ENCODE peak calls at places on chromosomes 6 and 20, in four cellular contexts. T is aorta, Q is upper lobe of right lung, A is Peyer's patch. X is an unnamed sample. For H3K27me3, the result is how much of the 10 kb centered on the place peaks cover.

GRCh38 chr6:51199733-51200132 is 381.1 kb downstream of the TFAP2B start:
- DNase-seq in T (no peak), Q (no peak), A (no peak), X (no peak)

GRCh38 chr20:52914870-52915269 is 57.3 kb upstream of the TSHZ2 start:
- DNase-seq in T (no peak), Q (no peak), A (no peak), X (no peak)

GRCh38 chr6:130622142-130622541 is 205.1 kb upstream of the SMLR1 start:
- DNase-seq in T (no peak), Q (no peak), A (no peak), X (no peak)

GRCh38 chr20:53227523-53227922 is 255.4 kb downstream of the TSHZ2 start:
- DNase-seq in T (no peak), Q (no peak), A (no peak), X (no peak)

GRCh38 chr6:121726596-121726995 is 291.1 kb downstream of the GJA1 start:
- DNase-seq in T (no peak), Q (no peak), A (no peak), X (no peak)

GRCh38 chr6:41051873-41052272 is 1.1 kb upstream of the APOBEC2 start:
- DNase-seq in T (no peak), Q (no peak), A (no peak), X (no peak)

GRCh38 chr20:52457826-52458225 is 266.2 kb upstream of the ZFP64 start:
- DNase-seq in T (no peak), Q (no peak), A (no peak), X (no peak)

GRCh38 chr6:13395272-13396237 is 67.2 kb upstream of the TBC1D7 start:
- DNase-seq in T (peak), Q (no peak), A (peak), X (no peak)

GRCh38 chr20:36754656-36755222 is 8.8 kb upstream of the NDRG3 start:
- DNase-seq in T (no peak), Q (no peak), A (peak), X (no peak)

GRCh38 chr6:5471637-5472430 is 210.5 kb downstream of the FARS2 start:
- DNase-seq in T (no peak), Q (no peak), A (no peak), X (no peak)

GRCh38 chr6:10957414-10957886 is 70.6 kb downstream of the SYCP2L start:
- DNase-seq in T (no peak), Q (no peak), A (no peak), X (no peak)

GRCh38 chr6:84848960-84849359 is 84.6 kb upstream of the TBX18 start:
- DNase-seq in T (no peak), Q (no peak), A (no peak), X (no peak)

GRCh38 chr20:55200317-55200716 is 724.9 kb downstream of the DOK5 start:
- DNase-seq in T (no peak), Q (no peak), A (no peak), X (no peak)

GRCh38 chr6:161273356-161273751 is 507 bp downstream of the AGPAT4 start:
- DNase-seq in T (peak), Q (no peak), A (no peak), X (peak)

GRCh38 chr20:41174782-41175181 is 37.4 kb downstream of the PLCG1 start:
- DNase-seq in T (peak), Q (no peak), A (peak), X (no peak)

GRCh38 chr6:143673638-143674037 is 4.1 kb upstream of the PHACTR2 start:
- DNase-seq in T (no peak), Q (no peak), A (no peak), X (no peak)

GRCh38 chr6:139531148-139531547 is 156.7 kb upstream of the CITED2 start:
- DNase-seq in T (no peak), Q (no peak), A (peak), X (no peak)

GRCh38 chr20:32804817-32805216 is 14.9 kb upstream of the MAPRE1 start:
- DNase-seq in T (peak), Q (no peak), A (no peak), X (no peak)

GRCh38 chr6:109165392-109165964 is 70.2 kb downstream of the CEP57L1 start:
- DNase-seq in T (no peak), Q (no peak), A (no peak), X (no peak)

GRCh38 chr6:32969685-32970412 is 1.5 kb downstream of the BRD2 start:
- DNase-seq in T (peak), Q (peak), A (peak), X (peak)

GRCh38 chr6:170189236-170189635 is 101.6 kb downstream of the DLL1 start:
- DNase-seq in T (no peak), Q (no peak), A (no peak), X (no peak)

GRCh38 chr20:49385471-49385870 is 97.0 kb downstream of the KCNB1 start:
- DNase-seq in T (no peak), Q (no peak), A (no peak), X (no peak)

DNA sequence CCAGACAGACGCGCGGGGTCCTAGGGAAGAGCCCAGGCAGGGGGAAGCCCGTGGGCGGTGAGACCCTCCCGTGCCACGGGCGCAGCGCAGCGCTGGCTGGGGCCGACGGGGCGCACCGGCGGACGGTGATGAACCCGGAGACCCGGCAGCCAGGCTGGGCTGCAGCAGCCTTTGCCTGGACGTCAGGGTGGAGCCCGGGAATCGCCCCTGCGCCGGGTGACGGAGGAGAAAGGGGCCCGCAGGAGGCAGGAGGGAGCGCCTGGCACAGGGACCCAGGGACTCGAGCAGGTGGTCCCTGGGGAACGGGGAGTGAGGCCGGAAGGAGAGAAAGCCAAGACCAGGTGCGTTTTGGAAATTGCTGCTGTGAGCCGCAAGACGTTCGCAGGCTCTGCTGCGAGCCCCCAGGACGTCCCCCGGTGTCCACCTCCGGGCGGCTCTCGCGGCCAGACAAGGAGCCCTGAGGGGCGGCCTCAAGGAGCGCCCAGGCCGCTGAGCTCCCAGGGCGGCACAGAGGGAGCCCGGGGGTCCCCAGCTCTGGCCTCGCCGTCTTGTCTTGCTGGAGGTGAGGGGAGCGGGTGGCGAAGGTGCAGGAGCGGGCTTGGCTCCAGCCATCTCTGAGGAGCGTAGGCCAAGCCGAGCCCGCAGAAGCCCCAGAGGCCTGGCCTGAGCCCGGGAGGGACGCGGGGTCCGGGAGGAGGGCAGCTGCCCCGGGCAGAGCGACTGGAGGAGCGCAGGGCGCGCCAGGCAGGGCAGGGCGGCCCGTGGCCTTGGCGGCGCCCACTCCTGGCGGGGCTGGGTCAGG is 191.2 kb upstream of the PDE10A start:
- DNase-seq in T (no peak), Q (no peak), A (no peak), X (no peak)
- H3K4me3 ChIP-seq in T (no peak), Q (no peak), A (no peak), X (no peak)

GRCh38 chr20:726160-726559 is 42.1 kb downstream of the SLC52A3 start:
- DNase-seq in T (no peak), Q (peak), A (no peak), X (no peak)

GRCh38 chr20:725491-725890 is 42.8 kb downstream of the SLC52A3 start:
- DNase-seq in T (peak), Q (peak), A (no peak), X (no peak)

GRCh38 chr20:721876-722275 is 46.3 kb upstream of the SCRT2 start:
- DNase-seq in T (peak), Q (peak), A (no peak), X (no peak)

GRCh38 chr20:722822-723644 is 45.3 kb downstream of the SLC52A3 start:
- DNase-seq in T (peak), Q (peak), A (no peak), X (no peak)

GRCh38 chr20:723756-724155 is 44.5 kb downstream of the SLC52A3 start:
- DNase-seq in T (peak), Q (peak), A (no peak), X (no peak)
- H3K27me3 ChIP-seq in T (under half), Q (half or more), A (under half), X (under half)

GRCh38 chr6:141326426-141326825 is 806.3 kb upstream of the GJE1 start:
- DNase-seq in T (no peak), Q (no peak), A (no peak), X (no peak)

GRCh38 chr6:141321486-141322347 is 811.0 kb upstream of the GJE1 start:
- DNase-seq in T (no peak), Q (no peak), A (no peak), X (no peak)

GRCh38 chr6:141326925-141327324 is 805.8 kb upstream of the GJE1 start:
- DNase-seq in T (no peak), Q (no peak), A (no peak), X (no peak)
- H3K4me3 ChIP-seq in T (peak), Q (no peak), A (peak), X (no peak)

GRCh38 chr6:105988321-105988720 is 97.8 kb upstream of the PRDM1 start:
- DNase-seq in T (no peak), Q (no peak), A (no peak), X (no peak)
- H3K27me3 ChIP-seq in T (under half), Q (half or more), A (under half), X (under half)

DNA sequence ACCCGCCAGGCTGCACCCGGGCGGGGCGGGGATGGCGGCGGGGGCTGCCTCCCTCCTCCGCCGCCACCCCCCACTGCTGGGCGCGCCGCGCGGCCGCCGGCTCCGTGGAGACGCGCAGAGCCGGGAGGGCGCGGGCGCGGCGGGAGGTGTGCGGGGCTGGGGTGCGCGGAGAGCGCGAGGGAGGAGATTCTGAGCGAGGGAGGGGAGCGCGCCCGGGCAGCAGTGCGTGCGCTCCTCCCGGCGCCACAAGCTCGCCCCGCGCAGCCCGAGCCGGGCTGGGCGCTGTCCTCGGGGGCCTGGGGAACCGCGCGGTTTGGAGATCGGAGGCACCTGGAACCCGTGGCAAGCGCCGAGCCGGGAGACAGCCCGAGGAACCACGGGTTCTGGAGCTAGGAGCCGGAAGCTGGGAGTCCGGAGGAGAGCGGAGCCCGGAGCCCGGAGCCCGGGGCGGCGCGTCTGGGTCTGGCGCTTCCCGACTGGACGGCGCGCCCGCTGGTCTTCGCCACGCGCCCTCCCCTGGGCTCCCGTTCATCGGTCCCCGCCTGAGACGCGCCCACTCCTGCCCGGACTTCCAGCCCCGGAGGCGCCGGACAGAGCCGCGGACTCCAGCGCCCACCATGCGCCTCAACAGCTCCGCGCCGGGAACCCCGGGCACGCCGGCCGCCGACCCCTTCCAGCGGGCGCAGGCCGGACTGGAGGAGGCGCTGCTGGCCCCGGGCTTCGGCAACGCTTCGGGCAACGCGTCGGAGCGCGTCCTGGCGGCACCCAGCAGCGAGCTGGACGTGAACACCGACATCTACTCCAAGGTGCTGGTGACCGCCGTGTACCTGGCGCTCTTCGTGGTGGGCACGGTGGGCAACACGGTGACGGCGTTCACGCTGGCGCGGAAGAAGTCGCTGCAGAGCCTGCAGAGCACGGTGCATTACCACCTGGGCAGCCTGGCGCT is at the start of gene NTSR1:
- DNase-seq in T (no peak), Q (no peak), A (no peak), X (no peak)
- H3K4me3 ChIP-seq in T (no peak), Q (no peak), A (peak), X (no peak)

GRCh38 chr6:165656581-165657324 is 6.3 kb downstream of the PDE10A start:
- DNase-seq in T (no peak), Q (no peak), A (no peak), X (no peak)
- H3K27me3 ChIP-seq in T (under half), Q (under half), A (under half), X (under half)

GRCh38 chr6:43910638-43911353 is 140.8 kb downstream of the VEGFA start:
- DNase-seq in T (no peak), Q (no peak), A (no peak), X (no peak)
- H3K4me3 ChIP-seq in T (no peak), Q (no peak), A (no peak), X (no peak)

X was measured in GM06990.